ENCODE peak calls at places on chromosomes 12 and 14, in four cellular contexts. P is K562, S is A549, A is HepG2. C is an unnamed sample.

GRCh38 chr12:117024961-117025480 is 74.2 kb downstream of the TESC start:
- DNase-seq in P (no peak), S (no peak), A (no peak), C (no peak)

GRCh38 chr12:127294651-127295205 is 972.2 kb upstream of the TMEM132C start:
- DNase-seq in P (no peak), S (no peak), A (no peak), C (no peak)

GRCh38 chr12:116539361-116539771 is 19.8 kb upstream of the MAP1LC3B2 start:
- DNase-seq in P (no peak), S (no peak), A (no peak), C (peak; percentile 20)

GRCh38 chr12:132170094-132170636 is 25.9 kb downstream of the NOC4L start:
- DNase-seq in P (no peak), S (no peak), A (no peak), C (peak; percentile 47)

GRCh38 chr14:70810621-70811020 is 1.3 kb upstream of the MAP3K9 start:
- DNase-seq in P (no peak), S (no peak), A (no peak), C (no peak)

GRCh38 chr14:63860146-63860545 is 7.3 kb downstream of the SYNE2 start:
- DNase-seq in P (no peak), S (no peak), A (no peak), C (no peak)

GRCh38 chr14:41225433-41225832 is 381.2 kb upstream of the LRFN5 start:
- DNase-seq in P (no peak), S (no peak), A (no peak), C (no peak)

GRCh38 chr12:41932470-41932991 is 212.1 kb downstream of the GXYLT1 start:
- DNase-seq in P (peak; percentile 36), S (no peak), A (no peak), C (peak; percentile 90)

GRCh38 chr12:49903351-49903699 is 375 bp downstream of the FAIM2 start:
- DNase-seq in P (no peak), S (no peak), A (no peak), C (no peak)

GRCh38 chr14:90136904-90137303 is 75.1 kb downstream of the KCNK13 start:
- DNase-seq in P (no peak), S (no peak), A (no peak), C (peak; percentile 52)

GRCh38 chr12:108207791-108208730 is 79.0 kb downstream of the WSCD2 start:
- DNase-seq in P (no peak), S (no peak), A (no peak), C (no peak)

GRCh38 chr12:1915082-1915968 is 3.1 kb downstream of the CACNA2D4 start:
- DNase-seq in P (peak; percentile 48), S (no peak), A (no peak), C (no peak)

DNA sequence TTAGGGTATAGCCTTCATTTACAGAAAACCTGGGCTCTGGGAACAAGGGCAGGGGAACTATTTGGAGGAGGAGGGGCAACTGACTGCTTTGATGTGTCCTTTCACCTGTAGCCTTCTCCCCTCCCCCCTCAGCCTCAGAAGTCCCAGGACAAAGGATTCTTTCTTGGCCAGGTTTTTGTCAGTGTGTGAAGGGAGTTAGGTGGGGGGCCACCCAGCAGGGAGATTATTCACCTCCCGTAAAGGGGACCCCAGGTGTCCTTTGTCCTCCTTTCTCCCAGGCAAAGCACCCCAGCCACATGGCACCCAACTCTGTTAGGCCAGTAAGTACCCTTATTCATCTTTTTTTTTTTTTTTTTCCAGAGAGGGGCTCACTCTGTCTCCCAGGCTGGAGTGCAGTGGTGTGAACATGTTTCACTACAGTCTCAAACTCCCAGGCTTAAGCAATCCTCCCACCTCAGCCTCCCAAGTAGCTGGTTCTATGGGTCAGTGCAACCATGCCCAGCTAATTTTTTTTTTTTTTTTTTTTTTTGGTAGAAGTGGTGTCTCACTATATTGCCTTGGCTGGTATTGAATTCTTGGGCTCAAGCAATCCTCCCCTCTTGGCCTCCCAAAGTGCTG is 722 bp upstream of the NFE2 start:
- DNase-seq in P (peak; percentile 76), S (no peak), A (peak; percentile 86), C (no peak)
- H3K4me2 ChIP-seq in P (peak overlapping the region; percentile 100), S (peak overlapping the region; percentile 85), A (peak overlapping the region; percentile 97), C (no peak overlapping the region)

DNA sequence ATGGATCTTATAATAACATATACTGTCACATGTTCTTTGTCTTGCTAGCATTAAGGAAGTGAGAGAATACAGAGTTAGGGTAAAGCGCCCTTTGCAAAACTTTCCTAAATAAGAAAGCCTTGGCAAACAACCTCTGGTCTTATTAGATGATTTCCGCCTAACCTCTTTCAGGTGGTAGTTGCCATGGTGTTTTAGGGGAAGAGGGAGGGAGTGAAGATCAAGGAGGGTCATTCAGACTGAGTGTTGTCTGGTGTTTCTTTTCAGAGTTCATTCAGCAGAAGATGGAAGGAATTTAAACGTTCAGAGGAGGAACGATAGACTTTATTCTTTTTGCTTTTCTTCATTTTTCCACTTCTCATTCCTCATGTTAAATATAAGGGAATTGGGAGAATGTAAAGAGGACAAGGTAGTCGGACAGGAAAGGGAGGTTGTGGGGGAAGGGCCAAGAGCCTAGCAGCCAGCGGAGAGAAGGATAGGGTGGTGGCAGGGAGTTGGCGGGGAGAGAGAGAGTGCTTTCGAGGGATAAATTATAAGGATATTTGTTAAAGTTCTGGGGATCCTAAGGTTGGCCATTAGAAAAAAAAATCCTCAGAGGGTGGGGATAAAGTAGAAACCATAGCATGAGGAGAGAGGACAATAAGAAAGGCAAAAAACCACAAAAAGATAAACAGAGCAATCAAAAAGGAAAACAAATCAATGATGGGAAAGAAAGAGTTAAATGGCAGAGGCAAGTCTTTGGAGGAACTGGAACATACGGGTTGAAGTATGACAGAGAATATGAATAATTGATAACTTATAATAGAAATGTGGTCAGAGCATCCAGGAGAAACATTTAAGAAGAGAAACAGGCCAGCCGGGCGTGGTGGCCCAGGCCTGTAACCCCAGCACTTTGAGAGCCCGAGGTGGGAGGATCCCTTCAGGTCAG is 17.5 kb upstream of the SALL2 start:
- DNase-seq in P (no peak), S (no peak), A (no peak), C (no peak)
- TF ChIP-seq POLR2A in P (no peak), S (no peak), A (no peak), C (no peak)

GRCh38 chr14:34843011-34843554 is 32.1 kb downstream of the BAZ1A start:
- DNase-seq in P (peak; percentile 38), S (peak; percentile 32), A (peak; percentile 23), C (peak; percentile 57)
- TF ChIP-seq JUN in P (no peak), S (no peak), A (no peak), C (peak; percentile 58)

GRCh38 chr14:74794947-74795346 is 31.8 kb downstream of the YLPM1 start:
- DNase-seq in P (no peak), S (no peak), A (no peak), C (no peak)
- H3K4me2 ChIP-seq in P (no peak overlapping the region), S (no peak overlapping the region), A (no peak overlapping the region), C (no peak overlapping the region)

GRCh38 chr12:45727994-45728624 is 1.4 kb upstream of the ARID2 start:
- DNase-seq in P (no peak), S (no peak), A (no peak), C (no peak)

GRCh38 chr12:45726594-45727300 is 2.8 kb upstream of the ARID2 start:
- DNase-seq in P (peak; percentile 52), S (peak; percentile 33), A (peak; percentile 9), C (no peak)

GRCh38 chr12:45728625-45729232 is 777 bp upstream of the ARID2 start:
- DNase-seq in P (peak; percentile 97), S (peak; percentile 66), A (peak; percentile 92), C (peak; percentile 97)

GRCh38 chr12:45727301-45727993 is 2.1 kb upstream of the ARID2 start:
- DNase-seq in P (peak; percentile 98), S (peak; percentile 91), A (peak; percentile 94), C (peak; percentile 97)

DNA sequence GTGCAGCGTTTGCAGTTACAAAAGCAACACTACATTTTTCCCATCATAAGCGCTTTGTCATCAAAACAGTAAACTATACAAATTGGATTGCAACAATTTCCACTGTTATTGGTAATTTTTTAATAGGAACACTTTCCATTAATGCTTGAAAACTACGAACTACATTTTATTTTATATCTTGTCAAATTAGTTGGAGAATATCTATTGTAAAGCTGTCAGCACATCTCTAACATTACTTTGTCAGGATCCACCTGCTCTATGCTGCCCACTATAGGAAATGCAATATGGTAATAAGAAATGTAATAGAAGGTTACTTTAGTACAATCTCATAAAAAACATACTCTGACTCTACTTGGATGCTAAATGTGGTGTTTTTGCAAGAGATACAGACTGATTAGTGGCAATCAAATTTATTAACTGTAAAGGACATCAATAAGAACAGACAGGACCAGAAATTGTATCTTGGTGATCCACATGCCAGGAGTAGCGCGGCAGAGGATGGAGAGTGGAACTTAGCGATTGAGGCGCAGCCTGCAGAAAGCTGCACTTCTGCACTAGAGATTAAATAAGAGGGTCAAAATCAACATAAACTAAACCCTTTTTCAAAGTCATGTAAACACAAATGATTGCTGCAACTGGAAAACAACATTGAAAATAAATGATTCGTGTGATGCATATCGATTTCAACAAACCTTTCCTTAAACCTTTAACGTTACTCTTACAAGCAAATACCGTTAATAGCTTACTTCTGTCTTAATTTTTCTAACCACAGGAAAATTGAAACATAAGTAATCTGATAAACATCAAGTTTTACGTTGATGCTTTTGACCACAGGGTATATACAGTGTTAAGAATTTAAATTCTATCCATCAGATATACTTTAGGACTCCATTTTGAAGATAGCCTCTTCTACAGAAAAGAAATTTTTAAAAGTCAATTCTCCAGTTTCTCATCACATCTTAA is 3.6 kb upstream of the ARID2 start:
- DNase-seq in P (peak; percentile 56), S (peak; percentile 46), A (peak; percentile 33), C (peak; percentile 81)
- TF ChIP-seq POLR2A in P (no peak), S (no peak), A (no peak), C (no peak)

DNA sequence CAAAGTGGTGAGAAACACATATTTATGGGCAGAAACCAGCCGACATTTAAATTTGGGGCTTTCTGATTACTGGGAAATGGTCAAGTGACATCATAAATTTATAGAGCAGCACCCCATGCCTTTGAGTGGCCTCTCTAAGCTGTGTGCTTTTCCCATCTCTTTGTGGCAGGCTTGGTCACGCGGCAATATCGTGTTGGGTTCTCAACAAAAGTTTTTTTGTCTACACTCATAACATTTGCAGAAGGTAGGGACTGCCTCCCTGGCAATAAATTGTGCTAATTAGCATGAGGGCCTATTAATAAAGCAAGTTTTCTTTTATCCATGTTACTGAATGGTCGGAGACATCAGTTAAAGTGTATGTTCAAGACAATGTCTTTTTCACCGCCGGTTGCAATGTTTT is 193.5 kb downstream of the PHETA1 start:
- DNase-seq in P (no peak), S (no peak), A (no peak), C (no peak)
- TF ChIP-seq JUN in P (no peak), S (no peak), A (no peak), C (no peak)

C was measured in endothelial cell of umbilical vein.